ENCODE peak calls at places on chromosomes 2 and 18, in nine cellular contexts. One of them, this sample, is unnamed.

GRCh38 chr2:70934981-70935380 is 719 bp upstream of the ATP6V1B1 start:
- DNase-seq in dorsolateral prefrontal cortex: no peak
- DNase-seq in aorta: no peak
- DNase-seq in fibroblast of lung: no peak
- DNase-seq in K562: no peak
- DNase-seq in transverse colon: no peak
- DNase-seq in RWPE2: no peak
- DNase-seq in adrenal gland: no peak
- DNase-seq in esophagus squamous epithelium: no peak
- DNase-seq in this sample: no peak

GRCh38 chr2:69565431-69565839 is 78.1 kb downstream of the AAK1 start:
- DNase-seq in transverse colon: peak; percentile 64
- DNase-seq in K562: peak; percentile 80
- DNase-seq in aorta: peak; percentile 83
- DNase-seq in RWPE2: no peak
- DNase-seq in fibroblast of lung: peak; percentile 21
- DNase-seq in adrenal gland: peak; percentile 36
- DNase-seq in esophagus squamous epithelium: no peak
- DNase-seq in dorsolateral prefrontal cortex: peak; percentile 47
- DNase-seq in this sample: no peak

GRCh38 chr2:151844217-151844896 is 16.1 kb upstream of the ARL5A start:
- DNase-seq in esophagus squamous epithelium: no peak
- DNase-seq in dorsolateral prefrontal cortex: no peak
- DNase-seq in transverse colon: no peak
- DNase-seq in K562: no peak
- DNase-seq in adrenal gland: no peak
- DNase-seq in aorta: no peak
- DNase-seq in RWPE2: no peak
- DNase-seq in fibroblast of lung: no peak
- DNase-seq in this sample: no peak

GRCh38 chr2:216340280-216340631 is 32.0 kb downstream of the MARCHF4 start:
- DNase-seq in transverse colon: no peak
- DNase-seq in adrenal gland: no peak
- DNase-seq in dorsolateral prefrontal cortex: no peak
- DNase-seq in RWPE2: no peak
- DNase-seq in fibroblast of lung: no peak
- DNase-seq in K562: no peak
- DNase-seq in esophagus squamous epithelium: no peak
- DNase-seq in aorta: no peak
- DNase-seq in this sample: no peak

GRCh38 chr2:48248251-48248933 is 281.6 kb upstream of the STON1 start:
- DNase-seq in adrenal gland: no peak
- DNase-seq in K562: no peak
- DNase-seq in fibroblast of lung: peak; percentile 93
- DNase-seq in transverse colon: no peak
- DNase-seq in esophagus squamous epithelium: no peak
- DNase-seq in dorsolateral prefrontal cortex: no peak
- DNase-seq in RWPE2: no peak
- DNase-seq in aorta: no peak
- DNase-seq in this sample: peak; percentile 85

GRCh38 chr18:28204154-28204553 is 27.2 kb upstream of the CDH2 start:
- DNase-seq in esophagus squamous epithelium: no peak
- DNase-seq in dorsolateral prefrontal cortex: no peak
- DNase-seq in K562: no peak
- DNase-seq in adrenal gland: no peak
- DNase-seq in fibroblast of lung: peak; percentile 62
- DNase-seq in RWPE2: no peak
- DNase-seq in aorta: no peak
- DNase-seq in transverse colon: no peak
- DNase-seq in this sample: peak; percentile 46

GRCh38 chr2:28662044-28662443 is 89.6 kb upstream of the PPP1CB start:
- DNase-seq in aorta: no peak
- DNase-seq in adrenal gland: no peak
- DNase-seq in K562: no peak
- DNase-seq in transverse colon: peak; percentile 86
- DNase-seq in esophagus squamous epithelium: no peak
- DNase-seq in fibroblast of lung: no peak
- DNase-seq in dorsolateral prefrontal cortex: no peak
- DNase-seq in RWPE2: no peak
- DNase-seq in this sample: no peak

GRCh38 chr2:161161074-161161577 is 898 bp downstream of the TANK start:
- DNase-seq in RWPE2: no peak
- DNase-seq in dorsolateral prefrontal cortex: no peak
- DNase-seq in transverse colon: no peak
- DNase-seq in esophagus squamous epithelium: no peak
- DNase-seq in adrenal gland: no peak
- DNase-seq in aorta: no peak
- DNase-seq in K562: no peak
- DNase-seq in fibroblast of lung: no peak
- DNase-seq in this sample: no peak

GRCh38 chr2:31138037-31138962 is at the start of gene GALNT14:
- DNase-seq in transverse colon: peak; percentile 32
- DNase-seq in adrenal gland: peak; percentile 33
- DNase-seq in aorta: peak; percentile 88
- DNase-seq in RWPE2: peak; percentile 77
- DNase-seq in dorsolateral prefrontal cortex: peak; percentile 61
- DNase-seq in K562: no peak
- DNase-seq in esophagus squamous epithelium: no peak
- DNase-seq in fibroblast of lung: peak; percentile 19
- DNase-seq in this sample: no peak

GRCh38 chr2:241898681-241899270 is 29.2 kb downstream of the RTP5 start:
- DNase-seq in adrenal gland: no peak
- DNase-seq in K562: no peak
- DNase-seq in transverse colon: no peak
- DNase-seq in dorsolateral prefrontal cortex: no peak
- DNase-seq in fibroblast of lung: no peak
- DNase-seq in aorta: peak; percentile 70
- DNase-seq in RWPE2: no peak
- DNase-seq in esophagus squamous epithelium: no peak
- DNase-seq in this sample: no peak

GRCh38 chr18:32167980-32168379 is 21.9 kb upstream of the MEP1B start:
- DNase-seq in adrenal gland: no peak
- DNase-seq in aorta: no peak
- DNase-seq in esophagus squamous epithelium: no peak
- DNase-seq in transverse colon: no peak
- DNase-seq in RWPE2: no peak
- DNase-seq in K562: no peak
- DNase-seq in fibroblast of lung: no peak
- DNase-seq in dorsolateral prefrontal cortex: no peak
- DNase-seq in this sample: no peak

DNA sequence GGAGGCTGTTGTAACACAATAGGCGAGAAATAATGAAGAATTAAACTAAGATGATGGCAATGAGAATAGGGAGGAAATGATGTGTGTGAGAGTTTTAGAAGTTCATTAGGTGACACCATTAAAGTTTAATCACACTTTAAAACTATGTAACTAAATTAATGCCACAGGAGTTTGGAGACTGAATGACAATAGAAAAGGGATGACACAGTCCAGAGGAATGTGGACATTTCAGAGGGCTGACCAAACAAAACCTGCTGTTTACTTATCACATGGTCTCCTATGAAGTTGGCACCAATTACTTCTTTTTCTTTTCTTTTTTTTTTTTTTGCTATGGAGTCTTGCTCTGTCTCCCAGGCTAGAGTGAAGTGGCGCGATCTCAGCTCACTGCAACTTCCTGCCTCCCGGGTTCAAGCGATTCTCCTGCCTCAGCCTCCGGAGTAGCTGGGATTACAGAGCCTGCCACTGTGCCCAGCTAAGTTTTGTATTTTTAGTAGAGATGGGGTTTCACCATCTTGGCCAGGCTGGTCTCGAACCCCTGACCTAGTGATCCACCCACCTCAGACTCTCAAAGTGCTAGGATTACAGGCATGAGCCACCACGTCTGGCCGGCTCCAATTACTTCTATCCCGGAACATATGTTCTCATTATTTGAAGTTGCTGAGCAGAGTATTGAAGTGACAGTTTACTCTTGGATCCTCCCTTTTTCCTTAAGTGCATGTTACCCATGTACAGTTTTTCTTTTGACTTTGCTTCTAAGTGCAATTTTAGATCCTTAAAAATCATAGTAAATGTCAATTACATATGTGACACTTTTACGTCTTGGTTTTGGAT is 4.3 kb downstream of the AGPS start:
- DNase-seq in esophagus squamous epithelium: no peak
- DNase-seq in K562: no peak
- DNase-seq in aorta: no peak
- DNase-seq in transverse colon: no peak
- DNase-seq in adrenal gland: no peak
- DNase-seq in dorsolateral prefrontal cortex: no peak
- DNase-seq in RWPE2: no peak
- DNase-seq in fibroblast of lung: peak; percentile 74
- DNase-seq in this sample: no peak
- H3K27ac ChIP-seq in esophagus squamous epithelium: no peak overlapping the region
- H3K27ac ChIP-seq in K562: no peak overlapping the region
- H3K27ac ChIP-seq in aorta: no peak overlapping the region
- H3K27ac ChIP-seq in transverse colon: peak overlapping the region; percentile 48
- H3K27ac ChIP-seq in adrenal gland: no peak overlapping the region
- H3K27ac ChIP-seq in dorsolateral prefrontal cortex: no peak overlapping the region
- H3K27ac ChIP-seq in RWPE2: peak overlapping the region; percentile 74
- H3K27ac ChIP-seq in fibroblast of lung: no peak overlapping the region
- H3K27ac ChIP-seq in this sample: no peak overlapping the region

DNA sequence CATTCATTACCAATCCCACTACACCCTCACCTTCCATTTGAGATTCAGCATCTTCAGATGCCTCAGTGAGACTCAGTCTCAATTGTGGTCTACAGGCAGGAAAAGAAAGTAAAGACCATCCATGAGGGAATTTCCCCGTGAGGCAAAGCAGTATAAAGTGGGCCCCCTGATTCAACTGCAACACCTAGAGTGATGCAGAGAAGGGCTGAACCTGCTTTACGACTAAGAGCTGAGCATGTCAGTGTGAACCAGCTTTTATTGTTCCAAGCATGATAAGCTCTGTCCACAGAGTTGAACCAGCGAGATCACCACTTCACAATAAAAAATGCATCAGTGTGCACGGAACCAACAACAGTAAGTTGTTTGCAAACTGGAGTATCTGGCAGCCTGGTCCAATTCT is 357.6 kb upstream of the ATP5MC3 start:
- DNase-seq in esophagus squamous epithelium: no peak
- DNase-seq in aorta: no peak
- DNase-seq in adrenal gland: no peak
- DNase-seq in K562: no peak
- DNase-seq in transverse colon: no peak
- DNase-seq in fibroblast of lung: no peak
- DNase-seq in dorsolateral prefrontal cortex: no peak
- DNase-seq in RWPE2: no peak
- DNase-seq in this sample: no peak
- H3K27me3 ChIP-seq in esophagus squamous epithelium: no peaks in the 10 kb centered on the region
- H3K27me3 ChIP-seq in aorta: no peaks in the 10 kb centered on the region
- H3K27me3 ChIP-seq in adrenal gland: no peaks in the 10 kb centered on the region
- H3K27me3 ChIP-seq in K562: no peaks in the 10 kb centered on the region
- H3K27me3 ChIP-seq in transverse colon: no peaks in the 10 kb centered on the region
- H3K27me3 ChIP-seq in fibroblast of lung: no peaks in the 10 kb centered on the region
- H3K27me3 ChIP-seq in dorsolateral prefrontal cortex: no peaks in the 10 kb centered on the region
- H3K27me3 ChIP-seq in RWPE2: no peaks in the 10 kb centered on the region
- H3K27me3 ChIP-seq in this sample: no peaks in the 10 kb centered on the region

GRCh38 chr2:180141600-180141999 is 134.5 kb upstream of the CWC22 start:
- DNase-seq in esophagus squamous epithelium: no peak
- DNase-seq in K562: no peak
- DNase-seq in fibroblast of lung: no peak
- DNase-seq in dorsolateral prefrontal cortex: no peak
- DNase-seq in transverse colon: no peak
- DNase-seq in adrenal gland: no peak
- DNase-seq in RWPE2: no peak
- DNase-seq in aorta: no peak
- DNase-seq in this sample: no peak

GRCh38 chr2:180144311-180144813 is 137.3 kb upstream of the CWC22 start:
- DNase-seq in aorta: no peak
- DNase-seq in esophagus squamous epithelium: no peak
- DNase-seq in fibroblast of lung: no peak
- DNase-seq in dorsolateral prefrontal cortex: no peak
- DNase-seq in RWPE2: no peak
- DNase-seq in transverse colon: no peak
- DNase-seq in adrenal gland: no peak
- DNase-seq in K562: no peak
- DNase-seq in this sample: no peak

GRCh38 chr2:180145163-180145562 is 138.1 kb upstream of the CWC22 start:
- DNase-seq in aorta: no peak
- DNase-seq in K562: no peak
- DNase-seq in dorsolateral prefrontal cortex: no peak
- DNase-seq in fibroblast of lung: no peak
- DNase-seq in adrenal gland: no peak
- DNase-seq in RWPE2: no peak
- DNase-seq in transverse colon: no peak
- DNase-seq in esophagus squamous epithelium: no peak
- DNase-seq in this sample: no peak

GRCh38 chr2:180146114-180146513 is 139.0 kb upstream of the CWC22 start:
- DNase-seq in RWPE2: no peak
- DNase-seq in K562: no peak
- DNase-seq in esophagus squamous epithelium: no peak
- DNase-seq in transverse colon: no peak
- DNase-seq in aorta: no peak
- DNase-seq in dorsolateral prefrontal cortex: no peak
- DNase-seq in fibroblast of lung: no peak
- DNase-seq in adrenal gland: no peak
- DNase-seq in this sample: no peak

GRCh38 chr2:180143633-180144032 is 136.5 kb upstream of the CWC22 start:
- DNase-seq in aorta: no peak
- DNase-seq in fibroblast of lung: no peak
- DNase-seq in adrenal gland: no peak
- DNase-seq in K562: no peak
- DNase-seq in RWPE2: no peak
- DNase-seq in esophagus squamous epithelium: no peak
- DNase-seq in dorsolateral prefrontal cortex: no peak
- DNase-seq in transverse colon: no peak
- DNase-seq in this sample: no peak
- H3K27ac ChIP-seq in aorta: no peak overlapping the region
- H3K27ac ChIP-seq in fibroblast of lung: no peak overlapping the region
- H3K27ac ChIP-seq in adrenal gland: no peak overlapping the region
- H3K27ac ChIP-seq in K562: peak overlapping the region; percentile 4
- H3K27ac ChIP-seq in RWPE2: no peak overlapping the region
- H3K27ac ChIP-seq in esophagus squamous epithelium: no peak overlapping the region
- H3K27ac ChIP-seq in dorsolateral prefrontal cortex: no peak overlapping the region
- H3K27ac ChIP-seq in transverse colon: no peak overlapping the region
- H3K27ac ChIP-seq in this sample: no peak overlapping the region

DNA sequence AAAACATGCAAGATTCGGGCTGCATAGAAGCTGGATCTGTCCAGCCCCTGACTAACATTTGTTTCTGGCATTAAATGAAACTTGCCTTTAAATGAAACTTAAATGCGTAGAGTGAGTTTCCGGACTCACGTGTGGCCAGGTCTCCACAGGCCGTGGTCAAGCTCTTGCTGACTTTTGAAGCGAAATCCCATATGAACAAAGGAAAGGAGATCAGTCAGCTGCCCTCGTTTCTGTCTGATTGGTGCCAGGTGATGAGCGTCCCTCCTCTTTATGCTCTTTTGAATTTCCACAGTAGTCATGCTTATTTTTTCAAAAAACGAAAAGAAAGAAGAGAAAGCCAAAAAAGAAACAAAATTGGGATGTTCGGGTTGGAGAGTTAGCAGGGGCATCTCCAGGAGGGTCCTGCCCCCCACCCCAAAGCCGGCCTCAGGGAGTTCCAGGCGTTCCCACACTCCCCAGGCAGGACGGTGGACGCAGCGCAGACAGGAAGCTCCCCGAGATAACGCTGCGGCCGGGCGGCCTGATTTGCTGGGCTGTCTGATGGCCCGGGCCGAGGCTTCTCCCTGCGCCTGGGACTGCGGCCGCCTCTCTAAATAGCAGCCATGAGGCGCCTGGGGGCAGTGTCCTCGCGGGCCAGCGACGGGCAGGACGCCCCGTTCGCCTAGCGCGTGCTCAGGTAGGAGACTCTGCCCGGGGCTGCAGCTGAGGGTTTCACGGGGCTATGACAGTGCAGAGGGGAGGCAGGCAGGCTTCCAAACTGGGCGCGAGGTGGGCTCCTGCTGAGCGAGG is at the start of gene COLEC11:
- DNase-seq in esophagus squamous epithelium: no peak
- DNase-seq in K562: peak; percentile 56
- DNase-seq in RWPE2: no peak
- DNase-seq in adrenal gland: peak; percentile 41
- DNase-seq in aorta: peak; percentile 79
- DNase-seq in dorsolateral prefrontal cortex: no peak
- DNase-seq in fibroblast of lung: no peak
- DNase-seq in transverse colon: no peak
- DNase-seq in this sample: no peak
- H3K27me3 ChIP-seq in esophagus squamous epithelium: no peaks in the 10 kb centered on the region
- H3K27me3 ChIP-seq in K562: no peaks in the 10 kb centered on the region
- H3K27me3 ChIP-seq in RWPE2: no peaks in the 10 kb centered on the region
- H3K27me3 ChIP-seq in adrenal gland: no peaks in the 10 kb centered on the region
- H3K27me3 ChIP-seq in aorta: no peaks in the 10 kb centered on the region
- H3K27me3 ChIP-seq in dorsolateral prefrontal cortex: no peaks in the 10 kb centered on the region
- H3K27me3 ChIP-seq in fibroblast of lung: no peaks in the 10 kb centered on the region
- H3K27me3 ChIP-seq in transverse colon: no peaks in the 10 kb centered on the region
- H3K27me3 ChIP-seq in this sample: no peaks in the 10 kb centered on the region

This sample was measured in AG04450.